ENCODE peak calls at places on chromosomes 11 and 22, in four cellular contexts. Q, U, L and O are unnamed samples.

GRCh38 chr11:17939542-17939941 is 73.3 kb downstream of the SERGEF start:
- DNase-seq in L (no peak), U (no peak), Q (no peak), O (no peak)

GRCh38 chr22:22720201-22720723 is 75.8 kb downstream of the GGTLC2 start:
- DNase-seq in L (peak), Q (peak), U (peak), O (no peak)

GRCh38 chr11:109229682-109230081 is 192.3 kb upstream of the C11orf87 start:
- DNase-seq in Q (no peak), U (no peak), L (no peak), O (no peak)

GRCh38 chr11:112555491-112556364 is 295.1 kb upstream of the PLET1 start:
- DNase-seq in U (peak), L (peak), Q (peak), O (peak)

GRCh38 chr22:50315289-50316113 is 8.1 kb upstream of the PLXNB2 start:
- DNase-seq in U (no peak), Q (no peak), L (no peak), O (no peak)

GRCh38 chr11:11482726-11483125 is 129.7 kb upstream of the CSNK2A3 start:
- DNase-seq in Q (no peak), U (no peak), L (no peak), O (no peak)

GRCh38 chr11:112793416-112793815 is 167.8 kb upstream of the NCAM1 start:
- DNase-seq in L (no peak), U (no peak), Q (no peak), O (no peak)

GRCh38 chr11:96207459-96208449 is 135.2 kb downstream of the MAML2 start:
- DNase-seq in U (peak), Q (no peak), L (peak), O (no peak)

GRCh38 chr22:48347311-48347710 is 1480.4 kb downstream of the BRD1 start:
- DNase-seq in Q (no peak), L (no peak), U (no peak), O (no peak)

GRCh38 chr22:22705328-22706100 is 61.1 kb downstream of the GGTLC2 start:
- DNase-seq in L (no peak), U (no peak), Q (no peak), O (peak)

GRCh38 chr22:30074994-30075393 is 5.3 kb upstream of the HORMAD2 start:
- DNase-seq in U (no peak), L (no peak), Q (no peak), O (no peak)

GRCh38 chr11:108496643-108497256 is 1.4 kb downstream of the POGLUT3 start:
- DNase-seq in U (no peak), L (no peak), Q (no peak), O (no peak)

GRCh38 chr11:44094260-44094868 is 1.1 kb upstream of the EXT2 start:
- DNase-seq in L (peak), Q (peak), U (peak), O (peak)

GRCh38 chr11:75598264-75598663 is 36.2 kb downstream of the SERPINH1 start:
- DNase-seq in Q (no peak), L (no peak), U (no peak), O (no peak)

GRCh38 chr11:1442163-1442562 is 44.4 kb downstream of the MOB2 start:
- DNase-seq in L (no peak), U (peak), Q (no peak), O (no peak)

GRCh38 chr22:41539146-41540005 is 4.9 kb downstream of the POLR3H start:
- DNase-seq in Q (no peak), U (no peak), L (no peak), O (no peak)

GRCh38 chr11:82557274-82557673 is 176.4 kb downstream of the FAM181B start:
- DNase-seq in U (no peak), Q (no peak), L (no peak), O (no peak)

GRCh38 chr22:47918276-47918928 is 1156.0 kb downstream of the TBC1D22A start:
- DNase-seq in Q (no peak), L (no peak), U (no peak), O (no peak)

GRCh38 chr11:130314184-130314748 is 451 bp downstream of the ZBTB44 start:
- DNase-seq in L (peak), Q (peak), U (peak), O (no peak)

GRCh38 chr22:50320671-50321325 is 6.0 kb downstream of the DENND6B start:
- DNase-seq in U (no peak), L (no peak), Q (no peak), O (no peak)

GRCh38 chr11:94521684-94522083 is 9.4 kb downstream of the C11orf97 start:
- DNase-seq in Q (no peak), L (no peak), U (no peak), O (no peak)

GRCh38 chr11:105799728-105800462 is 190.0 kb downstream of the GRIA4 start:
- DNase-seq in Q (no peak), L (no peak), U (no peak), O (no peak)

GRCh38 chr11:69300124-69301032 is 6.4 kb downstream of the MYEOV start:
- DNase-seq in L (no peak), Q (no peak), U (no peak), O (no peak)